ENCODE peak calls at places on chromosomes 12 and 14, in six cellular contexts. V is IMR-90, D is uterus, W is heart left ventricle, K is transverse colon, N is Peyer's patch. Y is an unnamed sample.
A peak's percentile ranks its signal among the peaks of the same experiment; 100 is the strongest.

GRCh38 chr12:32039341-32039740 is 67.3 kb upstream of the BICD1 start:
- DNase-seq in V (peak; percentile 20), D (peak; percentile 72), W (peak; percentile 44), K (no peak), N (no peak), Y (no peak)

GRCh38 chr12:127582074-127582473 is 684.9 kb upstream of the TMEM132C start:
- DNase-seq in V (no peak), D (no peak), W (no peak), K (no peak), N (no peak), Y (no peak)

GRCh38 chr14:64117671-64118402 is 176.3 kb downstream of the ESR2 start:
- DNase-seq in V (peak; percentile 28), D (no peak), W (peak; percentile 78), K (no peak), N (no peak), Y (no peak)

GRCh38 chr14:51581017-51581881 is 70.5 kb upstream of the FRMD6 start:
- DNase-seq in V (peak; percentile 94), D (no peak), W (no peak), K (no peak), N (no peak), Y (no peak)

GRCh38 chr12:47885012-47885501 is 19.7 kb downstream of the VDR start:
- DNase-seq in V (no peak), D (no peak), W (no peak), K (no peak), N (no peak), Y (no peak)

GRCh38 chr12:79344855-79345840 is 345.6 kb downstream of the PAWR start:
- DNase-seq in V (peak; percentile 50), D (no peak), W (no peak), K (peak; percentile 41), N (no peak), Y (no peak)

GRCh38 chr14:52906141-52906601 is 44.7 kb downstream of the FERMT2 start:
- DNase-seq in V (peak; percentile 93), D (no peak), W (no peak), K (no peak), N (no peak), Y (no peak)

GRCh38 chr12:118420673-118421072 is 44.3 kb downstream of the SUDS3 start:
- DNase-seq in V (no peak), D (no peak), W (no peak), K (no peak), N (no peak), Y (no peak)

DNA sequence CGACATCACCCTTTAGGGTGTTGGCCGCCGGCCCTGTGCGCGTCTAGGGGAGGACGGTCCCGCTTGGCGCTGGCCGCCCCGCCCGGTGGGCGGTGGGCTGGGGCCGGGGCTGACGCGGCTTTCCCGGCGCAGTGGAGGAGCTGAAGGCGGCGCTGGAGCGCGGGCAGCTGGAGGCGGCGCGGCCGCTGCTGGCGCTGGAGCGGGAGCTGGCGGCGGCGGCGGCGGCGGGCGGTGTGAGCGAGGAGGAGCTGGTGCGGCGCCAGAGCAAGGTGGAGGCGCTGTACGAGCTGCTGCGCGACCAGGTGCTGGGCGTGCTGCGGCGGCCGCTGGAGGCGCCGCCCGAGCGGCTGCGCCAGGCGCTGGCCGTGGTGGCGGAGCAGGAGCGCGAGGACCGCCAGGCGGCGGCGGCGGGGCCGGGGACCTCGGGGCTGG is 3.6 kb downstream of the TNFAIP2 start:
- DNase-seq in V (no peak), D (peak; percentile 60), W (peak; percentile 64), K (peak; percentile 71), N (no peak), Y (no peak)
- H3K4me3 ChIP-seq in V (no peak overlapping the region), D (no peak overlapping the region), W (peak overlapping the region; percentile 47), K (peak overlapping the region; percentile 25), N (peak overlapping the region; percentile 36), Y (no peak overlapping the region)

GRCh38 chr14:36584167-36584811 is 1.9 kb upstream of the NKX2-8 start:
- DNase-seq in V (no peak), D (no peak), W (no peak), K (no peak), N (no peak), Y (no peak)
- H3K27me3 ChIP-seq in V (peaks cover 64% of the 10 kb centered on the region), D (no peaks in the 10 kb centered on the region), W (peaks cover 65% of the 10 kb centered on the region), K (peaks cover 100% of the 10 kb centered on the region), N (no peaks in the 10 kb centered on the region), Y (peaks cover 59% of the 10 kb centered on the region)

GRCh38 chr14:75717729-75718128 is 56.7 kb downstream of the TTLL5 start:
- DNase-seq in V (no peak), D (no peak), W (no peak), K (no peak), N (no peak), Y (no peak)
- TF ChIP-seq POLR2A in V (no peak), D (no peak), W (no peak), K (no peak), N (no peak), Y (no peak)

GRCh38 chr12:64824500-64825142 is at the start of gene TBC1D30:
- DNase-seq in V (peak; percentile 2), D (peak; percentile 26), W (peak; percentile 33), K (no peak), N (no peak), Y (peak; percentile 23)
- H3K4me3 ChIP-seq in V (peak within 1 kb of the TSS; percentile 33), D (peak within 1 kb of the TSS; percentile 18), W (peak within 1 kb of the TSS; percentile 60), K (peak within 1 kb of the TSS; percentile 38), N (peak within 1 kb of the TSS; percentile 52), Y (no peak within 1 kb of the TSS)

GRCh38 chr14:24347140-24347539 is 7.3 kb upstream of the RIPK3 start:
- DNase-seq in V (no peak), D (no peak), W (no peak), K (no peak), N (no peak), Y (no peak)

GRCh38 chr14:24340606-24341005 is 815 bp upstream of the RIPK3 start:
- DNase-seq in V (no peak), D (no peak), W (no peak), K (no peak), N (no peak), Y (no peak)

GRCh38 chr14:24342889-24343288 is 3.1 kb upstream of the RIPK3 start:
- DNase-seq in V (no peak), D (no peak), W (no peak), K (no peak), N (no peak), Y (no peak)

GRCh38 chr14:24348186-24348585 is 8.4 kb upstream of the RIPK3 start:
- DNase-seq in V (no peak), D (no peak), W (no peak), K (no peak), N (no peak), Y (no peak)

GRCh38 chr14:24343795-24344660 is 4.2 kb upstream of the RIPK3 start:
- DNase-seq in V (no peak), D (no peak), W (no peak), K (no peak), N (no peak), Y (no peak)
- H3K27me3 ChIP-seq in V (peaks cover 56% of the 10 kb centered on the region), D (no peaks in the 10 kb centered on the region), W (no peaks in the 10 kb centered on the region), K (no peaks in the 10 kb centered on the region), N (no peaks in the 10 kb centered on the region), Y (no peaks in the 10 kb centered on the region)

GRCh38 chr14:104201063-104201462 is 62.7 kb downstream of the KIF26A start:
- DNase-seq in V (no peak), D (no peak), W (no peak), K (no peak), N (no peak), Y (no peak)
- TF ChIP-seq POLR2A in V (no peak), D (no peak), W (no peak), K (no peak), N (no peak), Y (no peak)

DNA sequence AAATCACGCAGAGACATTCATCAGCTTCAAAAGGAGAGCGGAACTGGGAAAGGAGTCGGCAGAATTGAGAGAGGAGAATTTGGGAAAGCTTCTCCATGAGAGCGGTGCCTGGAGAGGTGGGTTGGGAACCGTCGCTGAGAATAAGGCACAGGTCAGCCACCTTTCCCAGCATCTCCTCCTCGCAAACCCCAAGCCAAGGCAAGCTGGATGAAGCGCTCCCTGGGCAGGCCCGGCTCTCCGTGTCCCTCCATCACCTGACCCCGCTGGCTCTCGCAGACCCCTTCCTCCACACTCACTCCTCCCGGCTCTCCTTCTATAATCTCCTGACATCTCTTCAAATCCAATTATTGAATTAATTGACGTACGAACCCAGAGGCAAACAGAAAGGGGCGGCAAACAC is 18.9 kb upstream of the ATP5MC2 start:
- DNase-seq in V (no peak), D (no peak), W (no peak), K (no peak), N (no peak), Y (no peak)
- H3K4me3 ChIP-seq in V (no peak overlapping the region), D (no peak overlapping the region), W (no peak overlapping the region), K (no peak overlapping the region), N (peak overlapping the region; percentile 34), Y (no peak overlapping the region)

Y was measured in adrenal gland.